ENCODE peak calls at places on chromosomes 2 and 18, in seven cellular contexts. One of them, this sample, is unnamed.

GRCh38 chr18:323253-323622 is 55.4 kb upstream of the THOC1 start:
- DNase-seq in HepG2: peak
- DNase-seq in SK-N-SH: no peak
- DNase-seq in K562: no peak
- DNase-seq in HCT116: no peak
- DNase-seq in H1: no peak
- DNase-seq in GM12878: no peak
- DNase-seq in this sample: no peak

GRCh38 chr2:23209059-23209458 is 175.9 kb upstream of the KLHL29 start:
- DNase-seq in SK-N-SH: no peak
- DNase-seq in GM12878: no peak
- DNase-seq in K562: no peak
- DNase-seq in H1: no peak
- DNase-seq in HCT116: no peak
- DNase-seq in HepG2: peak
- DNase-seq in this sample: no peak

GRCh38 chr2:132503621-132504200 is 87.1 kb downstream of the GPR39 start:
- DNase-seq in HCT116: no peak
- DNase-seq in K562: no peak
- DNase-seq in H1: no peak
- DNase-seq in SK-N-SH: no peak
- DNase-seq in HepG2: no peak
- DNase-seq in GM12878: no peak
- DNase-seq in this sample: no peak

GRCh38 chr2:234536218-234536989 is 39.5 kb upstream of the ARL4C start:
- DNase-seq in K562: no peak
- DNase-seq in HCT116: no peak
- DNase-seq in H1: no peak
- DNase-seq in SK-N-SH: peak
- DNase-seq in GM12878: no peak
- DNase-seq in HepG2: no peak
- DNase-seq in this sample: no peak

GRCh38 chr2:99488587-99488998 is 1.2 kb downstream of the REV1 start:
- DNase-seq in HepG2: peak
- DNase-seq in H1: no peak
- DNase-seq in SK-N-SH: peak
- DNase-seq in HCT116: no peak
- DNase-seq in GM12878: peak
- DNase-seq in K562: no peak
- DNase-seq in this sample: no peak

GRCh38 chr2:46170611-46171385 is 126.4 kb upstream of the EPAS1 start:
- DNase-seq in HepG2: no peak
- DNase-seq in K562: no peak
- DNase-seq in HCT116: no peak
- DNase-seq in H1: no peak
- DNase-seq in GM12878: no peak
- DNase-seq in SK-N-SH: peak
- DNase-seq in this sample: no peak

GRCh38 chr2:159375241-159375640 is 88.7 kb upstream of the WDSUB1 start:
- DNase-seq in H1: no peak
- DNase-seq in K562: no peak
- DNase-seq in HepG2: no peak
- DNase-seq in GM12878: no peak
- DNase-seq in HCT116: no peak
- DNase-seq in SK-N-SH: no peak
- DNase-seq in this sample: no peak

GRCh38 chr2:66532972-66533868 is 98.3 kb downstream of the MEIS1 start:
- DNase-seq in H1: no peak
- DNase-seq in SK-N-SH: no peak
- DNase-seq in HCT116: no peak
- DNase-seq in GM12878: no peak
- DNase-seq in HepG2: no peak
- DNase-seq in K562: no peak
- DNase-seq in this sample: no peak

GRCh38 chr2:113187771-113188170 is 14.0 kb downstream of the PSD4 start:
- DNase-seq in HepG2: no peak
- DNase-seq in GM12878: no peak
- DNase-seq in SK-N-SH: no peak
- DNase-seq in K562: no peak
- DNase-seq in H1: no peak
- DNase-seq in HCT116: no peak
- DNase-seq in this sample: no peak

GRCh38 chr2:197196737-197197136 is 113.8 kb downstream of the ANKRD44 start:
- DNase-seq in H1: no peak
- DNase-seq in HepG2: no peak
- DNase-seq in GM12878: no peak
- DNase-seq in HCT116: no peak
- DNase-seq in K562: no peak
- DNase-seq in SK-N-SH: no peak
- DNase-seq in this sample: no peak

GRCh38 chr2:61658841-61659780 is 121.0 kb upstream of the XPO1 start:
- DNase-seq in K562: peak
- DNase-seq in HCT116: peak
- DNase-seq in HepG2: peak
- DNase-seq in H1: peak
- DNase-seq in GM12878: peak
- DNase-seq in SK-N-SH: peak
- DNase-seq in this sample: no peak

GRCh38 chr2:4715065-4715464 is 977.1 kb upstream of the SOX11 start:
- DNase-seq in H1: no peak
- DNase-seq in K562: no peak
- DNase-seq in HCT116: no peak
- DNase-seq in SK-N-SH: no peak
- DNase-seq in GM12878: no peak
- DNase-seq in HepG2: no peak
- DNase-seq in this sample: peak

GRCh38 chr2:232951891-232952290 is 61.2 kb downstream of the NGEF start:
- DNase-seq in HepG2: no peak
- DNase-seq in SK-N-SH: no peak
- DNase-seq in K562: no peak
- DNase-seq in H1: no peak
- DNase-seq in GM12878: no peak
- DNase-seq in HCT116: no peak
- DNase-seq in this sample: no peak

GRCh38 chr18:75377258-75377657 is 50.2 kb downstream of the SMIM21 start:
- DNase-seq in GM12878: no peak
- DNase-seq in HCT116: no peak
- DNase-seq in SK-N-SH: no peak
- DNase-seq in H1: no peak
- DNase-seq in HepG2: no peak
- DNase-seq in K562: no peak
- DNase-seq in this sample: no peak

GRCh38 chr2:44768438-44769236 is 172.9 kb upstream of the SIX3 start:
- DNase-seq in H1: no peak
- DNase-seq in HCT116: no peak
- DNase-seq in SK-N-SH: no peak
- DNase-seq in K562: no peak
- DNase-seq in HepG2: no peak
- DNase-seq in GM12878: no peak
- DNase-seq in this sample: no peak

GRCh38 chr2:111119847-111120252 is 864 bp upstream of the BCL2L11 start:
- DNase-seq in K562: no peak
- DNase-seq in GM12878: no peak
- DNase-seq in SK-N-SH: peak
- DNase-seq in HCT116: no peak
- DNase-seq in H1: no peak
- DNase-seq in HepG2: no peak
- DNase-seq in this sample: no peak

GRCh38 chr2:239819974-239820555 is 205.1 kb downstream of the NDUFA10 start:
- DNase-seq in HepG2: no peak
- DNase-seq in H1: no peak
- DNase-seq in K562: peak
- DNase-seq in HCT116: no peak
- DNase-seq in SK-N-SH: peak
- DNase-seq in GM12878: no peak
- DNase-seq in this sample: no peak

GRCh38 chr18:8412117-8412516 is 197.1 kb upstream of the RAB12 start:
- DNase-seq in GM12878: no peak
- DNase-seq in H1: no peak
- DNase-seq in HepG2: no peak
- DNase-seq in SK-N-SH: no peak
- DNase-seq in K562: no peak
- DNase-seq in HCT116: no peak
- DNase-seq in this sample: no peak

DNA sequence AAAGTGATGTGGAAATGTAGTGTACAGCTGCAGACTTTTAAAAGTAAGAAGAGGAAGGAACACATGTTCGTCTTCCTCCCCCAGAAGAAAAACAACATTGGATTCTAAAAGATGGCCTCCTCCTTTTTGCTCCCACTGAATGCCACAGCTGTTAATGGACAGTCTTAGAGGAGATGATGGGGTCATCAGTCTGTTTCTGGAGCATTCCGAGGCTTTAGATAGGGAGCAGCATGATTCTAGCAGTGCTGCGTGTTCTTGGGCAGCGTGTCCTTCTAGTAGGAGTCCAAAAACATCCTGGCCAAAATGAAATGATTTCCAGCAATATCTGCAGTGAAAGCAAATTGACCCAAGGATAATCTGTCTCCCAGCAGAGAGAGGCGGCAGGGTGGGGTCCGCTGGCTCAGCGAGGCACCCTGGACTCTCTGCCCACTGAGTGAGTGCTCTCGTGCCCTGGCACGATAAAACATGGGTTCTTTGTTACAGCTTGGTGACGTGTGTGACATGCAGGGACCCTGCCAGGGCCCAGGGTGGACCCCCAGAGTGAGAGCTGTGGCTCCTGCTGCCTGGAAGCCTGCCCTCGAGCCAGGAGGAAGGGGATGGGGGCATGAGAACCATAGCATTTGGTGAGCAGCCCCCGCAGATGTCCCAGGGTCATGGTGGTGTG is 196.0 kb downstream of the FAM210A start:
- DNase-seq in HCT116: no peak
- DNase-seq in K562: no peak
- DNase-seq in GM12878: no peak
- DNase-seq in SK-N-SH: no peak
- DNase-seq in HepG2: no peak
- DNase-seq in H1: no peak
- DNase-seq in this sample: no peak
- TF ChIP-seq JUND in HCT116: no peak
- TF ChIP-seq JUND in K562: no peak
- TF ChIP-seq JUND in GM12878: no peak
- TF ChIP-seq JUND in SK-N-SH: no peak
- TF ChIP-seq JUND in HepG2: no peak
- TF ChIP-seq JUND in H1: no peak
- TF ChIP-seq JUND in this sample: no peak

DNA sequence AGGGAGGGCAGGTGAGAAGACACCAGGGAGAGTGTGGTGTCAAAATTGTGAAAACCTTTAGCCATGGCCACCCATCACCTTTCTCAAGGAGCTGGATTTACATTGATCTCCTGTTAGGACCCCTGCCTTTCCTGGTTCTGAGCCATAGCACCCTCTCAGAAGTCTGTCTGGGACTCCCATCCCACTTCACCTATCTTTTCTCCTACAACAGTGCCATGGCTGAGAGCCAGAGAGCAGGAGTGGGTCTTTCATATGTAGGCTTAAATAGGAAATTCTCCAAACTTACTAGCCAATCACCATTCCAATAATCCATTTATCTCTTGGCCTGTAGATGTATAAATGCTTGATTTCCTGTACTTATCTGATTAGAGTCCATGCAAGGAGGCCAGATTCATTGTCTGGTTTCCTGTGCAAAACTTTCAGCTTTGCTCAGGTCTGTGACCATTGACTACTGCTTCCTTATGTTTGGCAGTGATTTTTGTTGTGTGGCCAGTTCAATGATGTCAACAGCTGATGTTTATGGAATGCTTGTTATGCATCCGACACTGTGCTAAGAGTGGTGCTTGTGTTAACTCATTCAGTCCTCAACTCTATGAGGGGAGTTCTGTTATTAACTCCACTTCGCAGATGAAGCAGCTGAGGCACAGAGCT is 57.6 kb upstream of the IGFBP5 start:
- DNase-seq in SK-N-SH: no peak
- DNase-seq in GM12878: no peak
- DNase-seq in K562: no peak
- DNase-seq in H1: no peak
- DNase-seq in HCT116: no peak
- DNase-seq in HepG2: no peak
- DNase-seq in this sample: no peak
- TF ChIP-seq JUND in SK-N-SH: no peak
- TF ChIP-seq JUND in GM12878: no peak
- TF ChIP-seq JUND in K562: no peak
- TF ChIP-seq JUND in H1: no peak
- TF ChIP-seq JUND in HCT116: no peak
- TF ChIP-seq JUND in HepG2: no peak
- TF ChIP-seq JUND in this sample: no peak

DNA sequence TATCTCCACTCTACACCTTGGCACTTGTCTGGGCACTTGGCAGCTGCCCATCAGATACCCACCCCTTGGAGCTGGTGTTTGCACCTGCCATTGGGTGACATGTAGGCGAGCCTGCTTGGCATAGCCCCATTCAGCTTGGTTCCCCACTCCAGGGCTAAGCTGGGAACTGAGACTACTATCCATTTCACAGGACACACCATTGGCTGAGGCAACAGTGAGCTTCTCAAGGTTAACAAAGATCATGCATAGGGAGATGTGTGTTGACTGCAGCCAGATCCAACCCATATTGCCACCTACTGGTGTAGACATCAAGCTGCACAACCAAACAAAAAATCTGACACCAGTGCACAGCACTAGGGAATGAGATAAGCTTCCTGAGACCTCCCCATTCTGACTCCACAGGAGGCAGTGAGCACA is 1389.8 kb upstream of the TMEFF2 start:
- DNase-seq in SK-N-SH: peak
- DNase-seq in GM12878: no peak
- DNase-seq in K562: no peak
- DNase-seq in HCT116: peak
- DNase-seq in H1: no peak
- DNase-seq in HepG2: peak
- DNase-seq in this sample: no peak
- TF ChIP-seq JUND in SK-N-SH: no peak
- TF ChIP-seq JUND in GM12878: no peak
- TF ChIP-seq JUND in K562: no peak
- TF ChIP-seq JUND in HCT116: no peak
- TF ChIP-seq JUND in H1: no peak
- TF ChIP-seq JUND in HepG2: no peak
- TF ChIP-seq JUND in this sample: no peak

GRCh38 chr2:38120829-38121228 is 44.9 kb upstream of the CYP1B1 start:
- DNase-seq in HCT116: no peak
- DNase-seq in HepG2: no peak
- DNase-seq in H1: no peak
- DNase-seq in GM12878: no peak
- DNase-seq in K562: no peak
- DNase-seq in SK-N-SH: no peak
- DNase-seq in this sample: no peak

GRCh38 chr2:38121481-38121880 is 45.5 kb upstream of the CYP1B1 start:
- DNase-seq in GM12878: no peak
- DNase-seq in HCT116: no peak
- DNase-seq in K562: no peak
- DNase-seq in HepG2: no peak
- DNase-seq in SK-N-SH: no peak
- DNase-seq in H1: no peak
- DNase-seq in this sample: no peak

GRCh38 chr2:38125007-38125406 is 49.1 kb upstream of the CYP1B1 start:
- DNase-seq in GM12878: no peak
- DNase-seq in HCT116: no peak
- DNase-seq in HepG2: no peak
- DNase-seq in K562: no peak
- DNase-seq in SK-N-SH: no peak
- DNase-seq in H1: no peak
- DNase-seq in this sample: no peak

GRCh38 chr2:38123862-38124261 is 47.9 kb upstream of the CYP1B1 start:
- DNase-seq in HCT116: no peak
- DNase-seq in K562: no peak
- DNase-seq in GM12878: no peak
- DNase-seq in H1: no peak
- DNase-seq in SK-N-SH: no peak
- DNase-seq in HepG2: no peak
- DNase-seq in this sample: no peak

GRCh38 chr2:38122344-38122743 is 46.4 kb upstream of the CYP1B1 start:
- DNase-seq in H1: no peak
- DNase-seq in HCT116: no peak
- DNase-seq in HepG2: no peak
- DNase-seq in SK-N-SH: no peak
- DNase-seq in K562: no peak
- DNase-seq in GM12878: no peak
- DNase-seq in this sample: no peak
- TF ChIP-seq JUND in H1: no peak
- TF ChIP-seq JUND in HCT116: no peak
- TF ChIP-seq JUND in HepG2: no peak
- TF ChIP-seq JUND in SK-N-SH: no peak
- TF ChIP-seq JUND in K562: no peak
- TF ChIP-seq JUND in GM12878: no peak
- TF ChIP-seq JUND in this sample: no peak